ENCODE peak calls at places on chromosomes 5 and 9, in ten cellular contexts. F, T, M, X, H, G, R, I, E and D are unnamed samples. For H3K4me1, the result is how much of the 10 kb centered on the place peaks cover.

GRCh38 chr5:119271758-119272730 is 83.8 kb upstream of the TNFAIP8 start:
- DNase-seq in F (no peak), T (no peak), M (no peak), X (no peak), H (no peak), G (no peak), R (no peak), I (no peak), E (no peak), D (no peak)

GRCh38 chr5:172897691-172898512 is 61.3 kb upstream of the RPL26L1 start:
- DNase-seq in F (peak), T (no peak), M (peak), X (peak), H (no peak), G (peak), R (no peak), I (no peak), E (no peak), D (no peak)

GRCh38 chr5:40906351-40906751 is 2.9 kb upstream of the C7 start:
- DNase-seq in F (peak), T (no peak), M (no peak), X (no peak), H (no peak), G (no peak), R (no peak), I (no peak), E (no peak), D (no peak)

GRCh38 chr9:129630967-129631672 is 5.2 kb downstream of the NTMT1 start:
- DNase-seq in F (peak), T (no peak), M (no peak), X (no peak), H (no peak), G (no peak), R (no peak), I (peak), E (no peak), D (no peak)

GRCh38 chr5:167250996-167251395 is 1040.4 kb upstream of the WWC1 start:
- DNase-seq in F (no peak), T (no peak), M (no peak), X (no peak), H (no peak), G (no peak), R (no peak), I (no peak), E (no peak), D (no peak)

GRCh38 chr9:129868571-129869486 is 33.6 kb downstream of the USP20 start:
- DNase-seq in F (no peak), T (no peak), M (no peak), X (peak), H (no peak), G (peak), R (peak), I (no peak), E (no peak), D (no peak)

GRCh38 chr5:62265648-62266112 is 40.3 kb upstream of the KIF2A start:
- DNase-seq in F (no peak), T (no peak), M (no peak), X (no peak), H (no peak), G (no peak), R (no peak), I (no peak), E (no peak), D (no peak)

GRCh38 chr5:60267907-60268306 is 374.4 kb upstream of the PDE4D start:
- DNase-seq in F (no peak), T (no peak), M (no peak), X (no peak), H (no peak), G (no peak), R (no peak), I (no peak), E (no peak), D (no peak)

GRCh38 chr5:130773813-130774212 is 391.2 kb downstream of the HINT1 start:
- DNase-seq in F (peak), T (no peak), M (no peak), X (no peak), H (no peak), G (no peak), R (no peak), I (no peak), E (no peak), D (no peak)

GRCh38 chr5:117252566-117252965 is 677.9 kb upstream of the SEMA6A start:
- DNase-seq in F (no peak), T (no peak), M (no peak), X (no peak), H (no peak), G (no peak), R (no peak), I (no peak), E (no peak), D (no peak)

GRCh38 chr9:134317431-134318414 is 8.5 kb upstream of the RXRA start:
- DNase-seq in F (peak), T (peak), M (peak), X (peak), H (peak), G (peak), R (no peak), I (peak), E (peak), D (no peak)

GRCh38 chr9:89639367-89639795 is 34.6 kb downstream of the GADD45G start:
- DNase-seq in F (no peak), T (peak), M (peak), X (no peak), H (no peak), G (peak), R (no peak), I (peak), E (no peak), D (no peak)

GRCh38 chr5:11062379-11062778 is 301.3 kb upstream of the DAP start:
- DNase-seq in F (peak), T (no peak), M (no peak), X (no peak), H (no peak), G (no peak), R (no peak), I (no peak), E (peak), D (no peak)

GRCh38 chr5:32096891-32097592 is 77.1 kb downstream of the GOLPH3 start:
- DNase-seq in F (no peak), T (no peak), M (no peak), X (no peak), H (no peak), G (no peak), R (no peak), I (no peak), E (peak), D (no peak)

GRCh38 chr9:123034881-123035465 is 1.5 kb downstream of the GPR21 start:
- DNase-seq in F (no peak), T (no peak), M (no peak), X (no peak), H (no peak), G (no peak), R (no peak), I (no peak), E (no peak), D (no peak)

GRCh38 chr9:2178034-2178734 is 163.0 kb downstream of the SMARCA2 start:
- DNase-seq in F (no peak), T (no peak), M (no peak), X (no peak), H (no peak), G (no peak), R (no peak), I (no peak), E (no peak), D (no peak)

GRCh38 chr5:33981408-33982171 is 2.9 kb downstream of the SLC45A2 start:
- DNase-seq in F (peak), T (no peak), M (no peak), X (no peak), H (no peak), G (no peak), R (no peak), I (no peak), E (no peak), D (no peak)

GRCh38 chr9:14314929-14315753 is 1.2 kb upstream of the NFIB start:
- DNase-seq in F (peak), T (peak), M (peak), X (peak), H (peak), G (peak), R (no peak), I (peak), E (peak), D (peak)

GRCh38 chr9:126452036-126452595 is 125.5 kb downstream of the MVB12B start:
- DNase-seq in F (no peak), T (no peak), M (no peak), X (no peak), H (no peak), G (no peak), R (no peak), I (no peak), E (no peak), D (no peak)
- H3K4me1 ChIP-seq in F (under half), T (under half), M (under half), X (under half), H (under half), G (under half), R (under half), I (under half), E (under half), D (under half)

GRCh38 chr9:121055642-121056143 is 5.6 kb upstream of the C5 start:
- DNase-seq in F (no peak), T (no peak), M (no peak), X (no peak), H (no peak), G (no peak), R (no peak), I (no peak), E (peak), D (peak)
- TF ChIP-seq CTCF in F (peak), T (peak), M (no peak), X (no peak), H (peak), G (no peak), R (peak), I (no peak), E (peak), D (peak)

GRCh38 chr5:163022582-163023128 is 414.7 kb upstream of the CCNG1 start:
- DNase-seq in F (no peak), T (no peak), M (no peak), X (no peak), H (no peak), G (no peak), R (no peak), I (no peak), E (no peak), D (no peak)
- H3K4me1 ChIP-seq in F (under half), T (under half), M (under half), X (under half), H (under half), G (under half), R (under half), I (under half), E (under half), D (under half)

DNA sequence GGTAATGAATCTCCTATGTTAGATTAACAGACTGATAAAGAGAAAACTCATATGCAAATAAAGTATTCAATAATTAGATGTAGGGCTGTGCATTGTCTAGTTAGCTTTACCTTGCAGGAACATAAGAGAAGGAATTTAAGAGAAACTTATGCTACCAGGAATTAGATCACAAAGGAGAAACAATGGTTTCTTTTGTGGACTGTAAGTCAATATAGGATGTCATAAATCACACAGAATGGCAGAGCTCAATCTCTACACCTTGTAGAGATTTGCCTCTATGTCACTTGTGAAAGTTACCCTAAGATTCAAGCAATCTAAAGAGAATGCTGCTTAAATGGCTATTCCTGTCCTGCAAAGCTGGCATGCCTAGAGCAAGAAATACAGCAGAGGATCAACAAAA is 26.0 kb downstream of the SLCO4C1 start:
- DNase-seq in F (no peak), T (no peak), M (no peak), X (no peak), H (no peak), G (no peak), R (no peak), I (no peak), E (no peak), D (no peak)
- TF ChIP-seq CTCF in F (no peak), T (no peak), M (no peak), X (no peak), H (no peak), G (no peak), R (no peak), I (no peak), E (no peak), D (no peak)

GRCh38 chr9:76985581-76985980 is 33.9 kb upstream of the FOXB2 start:
- DNase-seq in F (no peak), T (no peak), M (no peak), X (no peak), H (no peak), G (no peak), R (no peak), I (no peak), E (no peak), D (no peak)

GRCh38 chr9:76988941-76989340 is 30.5 kb upstream of the FOXB2 start:
- DNase-seq in F (no peak), T (no peak), M (no peak), X (no peak), H (no peak), G (no peak), R (no peak), I (no peak), E (no peak), D (no peak)

GRCh38 chr9:76989501-76989900 is 30.0 kb upstream of the FOXB2 start:
- DNase-seq in F (no peak), T (no peak), M (no peak), X (no peak), H (no peak), G (no peak), R (no peak), I (no peak), E (no peak), D (no peak)

GRCh38 chr9:76984476-76984875 is 35.0 kb upstream of the FOXB2 start:
- DNase-seq in F (no peak), T (no peak), M (no peak), X (no peak), H (no peak), G (no peak), R (no peak), I (no peak), E (no peak), D (no peak)

GRCh38 chr9:76987594-76988200 is 31.8 kb upstream of the FOXB2 start:
- DNase-seq in F (peak), T (no peak), M (no peak), X (no peak), H (no peak), G (no peak), R (no peak), I (no peak), E (peak), D (no peak)
- H3K4me1 ChIP-seq in F (under half), T (under half), M (under half), X (under half), H (under half), G (under half), R (under half), I (under half), E (under half), D (under half)

GRCh38 chr5:35404701-35405100 is 174.4 kb upstream of the PRLR start:
- DNase-seq in F (no peak), T (no peak), M (no peak), X (no peak), H (no peak), G (no peak), R (no peak), I (no peak), E (no peak), D (no peak)
- TF ChIP-seq CTCF in F (no peak), T (no peak), M (no peak), X (no peak), H (no peak), G (no peak), R (no peak), I (no peak), E (no peak), D (no peak)

DNA sequence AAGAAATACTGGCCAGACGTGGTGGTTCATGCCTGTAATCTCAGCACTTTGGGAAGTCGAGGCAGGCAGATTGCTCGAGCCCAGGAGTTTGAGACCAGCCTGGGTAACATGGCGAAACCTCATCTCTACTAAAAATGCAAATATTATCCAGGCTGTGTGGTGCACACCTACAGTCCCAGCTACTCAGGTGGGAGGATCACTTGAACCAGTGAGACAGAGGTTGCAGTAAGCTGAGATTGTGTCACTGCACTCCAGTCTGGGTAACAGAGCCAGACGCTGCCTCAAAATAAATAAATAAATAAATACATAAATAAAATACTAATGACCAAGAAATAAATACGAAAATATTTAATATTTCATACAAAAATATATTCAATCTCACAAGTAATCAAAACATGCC is 18.8 kb downstream of the KLF9 start:
- DNase-seq in F (no peak), T (no peak), M (no peak), X (no peak), H (no peak), G (no peak), R (no peak), I (no peak), E (no peak), D (no peak)
- H3K4me1 ChIP-seq in F (under half), T (half or more), M (under half), X (half or more), H (half or more), G (half or more), R (half or more), I (half or more), E (under half), D (under half)

DNA sequence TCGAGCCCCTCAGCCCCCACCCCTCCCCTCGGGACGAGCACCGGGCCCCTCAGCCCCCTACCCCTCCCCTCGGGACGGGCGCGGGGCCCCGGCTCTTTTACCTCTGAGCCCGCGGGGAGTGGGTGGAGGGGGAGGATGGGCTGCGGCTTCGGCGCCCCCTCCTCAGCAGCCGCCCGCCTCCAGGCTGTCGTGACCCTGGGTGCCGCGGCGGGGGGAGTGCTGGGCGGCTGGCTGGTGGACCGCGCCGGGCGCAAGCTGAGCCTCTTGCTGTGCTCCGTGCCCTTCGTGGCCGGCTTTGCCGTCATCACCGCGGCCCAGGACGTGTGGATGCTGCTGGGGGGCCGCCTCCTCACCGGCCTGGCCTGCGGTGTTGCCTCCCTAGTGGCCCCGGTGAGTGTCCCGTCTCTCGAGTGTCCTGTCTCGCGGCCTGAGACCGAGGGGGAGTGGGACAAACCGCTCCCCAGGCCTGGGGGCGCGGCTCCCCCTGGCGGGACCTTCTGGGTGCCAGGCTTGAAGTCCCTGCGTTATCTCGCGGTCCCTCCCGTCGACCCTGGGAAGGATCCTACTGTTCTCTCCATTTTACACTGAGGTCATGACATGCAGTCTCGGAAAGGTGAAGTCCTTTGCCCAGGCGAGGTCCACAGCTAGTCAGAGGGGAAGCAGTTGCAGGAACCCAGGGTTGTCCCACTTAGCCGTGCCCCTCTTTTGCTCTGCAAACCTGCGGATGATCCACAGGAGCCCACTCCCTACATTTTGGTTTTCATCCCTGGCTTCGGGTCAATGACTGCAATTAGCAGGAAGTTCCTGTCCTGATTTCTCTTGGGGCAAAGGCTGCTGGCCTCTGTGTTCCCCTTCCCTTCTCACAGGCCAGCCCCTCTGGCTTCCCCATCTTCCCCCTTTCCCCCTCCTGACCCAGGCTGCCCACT is 1.0 kb downstream of the SLC2A8 start:
- DNase-seq in F (peak), T (peak), M (peak), X (peak), H (peak), G (peak), R (peak), I (peak), E (peak), D (peak)
- TF ChIP-seq CTCF in F (peak), T (peak), M (peak), X (peak), H (peak), G (peak), R (no peak), I (peak), E (peak), D (no peak)

DNA sequence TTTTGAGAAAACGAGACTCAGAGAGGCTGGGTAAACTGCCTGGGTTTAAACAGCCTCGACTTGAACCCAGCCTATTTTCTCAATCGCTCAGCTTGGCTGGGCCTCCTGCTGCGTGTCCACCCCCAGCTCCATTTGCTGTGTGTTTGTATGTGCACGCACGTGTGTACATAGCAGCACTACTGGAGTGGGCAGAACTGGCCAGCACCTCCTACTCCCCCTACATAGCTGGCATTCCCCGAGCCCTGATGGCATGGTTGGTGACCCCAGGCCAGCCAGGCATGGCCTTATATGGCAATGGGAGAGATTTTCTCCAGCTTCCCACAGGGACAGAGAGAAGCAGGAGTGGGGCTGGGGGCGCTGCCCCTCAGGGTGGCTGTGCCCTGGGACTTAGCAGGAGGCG is 4.1 kb downstream of the AIF1L start:
- DNase-seq in F (no peak), T (no peak), M (no peak), X (no peak), H (no peak), G (no peak), R (no peak), I (no peak), E (no peak), D (no peak)
- H3K4me1 ChIP-seq in F (under half), T (half or more), M (under half), X (under half), H (under half), G (under half), R (under half), I (half or more), E (under half), D (under half)